ENCODE peak calls at places on chromosomes 16 and 17, in four cellular contexts. Y is uterus, D is neural progenitor cell, Z is astrocyte of the spinal cord. Q is an unnamed sample.

GRCh38 chr17:36935681-36936454 is 1.4 kb upstream of the LHX1 start:
- DNase-seq in Y (no peak), D (peak), Z (no peak), Q (no peak)

GRCh38 chr16:3282103-3282746 is 1.1 kb upstream of the ZNF263 start:
- DNase-seq in Y (no peak), Z (no peak), D (peak), Q (no peak)

GRCh38 chr17:1090454-1091189 is 89.2 kb downstream of the ABR start:
- DNase-seq in D (no peak), Y (no peak), Z (no peak), Q (no peak)

GRCh38 chr17:53837131-53837530 is 14.4 kb downstream of the KIF2B start:
- DNase-seq in Y (no peak), D (no peak), Z (peak), Q (no peak)

GRCh38 chr16:2420035-2420434 is 9.2 kb upstream of the CCNF start:
- DNase-seq in Y (no peak), Z (no peak), D (no peak), Q (no peak)

GRCh38 chr17:75344664-75345063 is 55.4 kb upstream of the SLC25A19 start:
- DNase-seq in Y (no peak), Z (no peak), D (peak), Q (no peak)

GRCh38 chr16:8855051-8855786 is 13.6 kb downstream of the CARHSP1 start:
- DNase-seq in Y (no peak), Z (no peak), D (no peak), Q (no peak)

GRCh38 chr17:51585514-51586104 is 325.3 kb downstream of the UTP18 start:
- DNase-seq in Z (no peak), D (peak), Y (no peak), Q (peak)

GRCh38 chr17:79075861-79076406 is 1.3 kb downstream of the ENGASE start:
- DNase-seq in Y (no peak), Z (no peak), D (no peak), Q (no peak)

GRCh38 chr16:9821970-9822369 is 360.3 kb downstream of the GRIN2A start:
- DNase-seq in Y (no peak), D (peak), Z (no peak), Q (no peak)

GRCh38 chr16:11112723-11113348 is 143.2 kb downstream of the SOCS1 start:
- DNase-seq in Y (no peak), D (no peak), Z (no peak), Q (no peak)

GRCh38 chr16:71540-72341 is 690 bp downstream of the RHBDF1 start:
- DNase-seq in Z (peak), Y (peak), D (peak), Q (peak)

GRCh38 chr16:12553191-12553590 is 250.5 kb downstream of the CPPED1 start:
- DNase-seq in Z (no peak), D (no peak), Y (no peak), Q (no peak)

GRCh38 chr16:68146583-68146982 is 61.4 kb downstream of the NFATC3 start:
- DNase-seq in Y (no peak), Z (peak), D (no peak), Q (no peak)

GRCh38 chr16:4346205-4346781 is 4.8 kb downstream of the PAM16 start:
- DNase-seq in D (no peak), Z (no peak), Y (no peak), Q (no peak)

GRCh38 chr16:58651965-58652348 is 22.3 kb upstream of the CNOT1 start:
- DNase-seq in Z (peak), Y (no peak), D (no peak), Q (no peak)

GRCh38 chr17:59202320-59202719 is 7.5 kb upstream of the SMG8 start:
- DNase-seq in D (no peak), Y (no peak), Z (no peak), Q (no peak)

GRCh38 chr16:81466351-81466960 is 21.8 kb downstream of the CMIP start:
- DNase-seq in Y (no peak), Z (no peak), D (peak), Q (no peak)

GRCh38 chr16:89759742-89760366 is 38.5 kb downstream of the ZNF276 start:
- DNase-seq in Y (no peak), D (no peak), Z (no peak), Q (no peak)

GRCh38 chr17:52824542-52824941 is 666.0 kb upstream of the CA10 start:
- DNase-seq in Z (no peak), Y (no peak), D (no peak), Q (no peak)

GRCh38 chr17:40350410-40351184 is 13.9 kb downstream of the GJD3 start:
- DNase-seq in Y (no peak), Z (no peak), D (peak), Q (no peak)

GRCh38 chr17:68771867-68772515 is 170.8 kb upstream of the FAM20A start:
- DNase-seq in Z (peak), Y (peak), D (peak), Q (peak)

GRCh38 chr17:36858119-36859002 is 78.9 kb upstream of the LHX1 start:
- DNase-seq in D (no peak), Y (no peak), Z (no peak), Q (no peak)

GRCh38 chr16:56675685-56676210 is 6.1 kb downstream of the MT1H start:
- DNase-seq in Z (no peak), D (no peak), Y (no peak), Q (no peak)

GRCh38 chr17:77425791-77426641 is 285.2 kb downstream of the SEC14L1 start:
- DNase-seq in Z (peak), Y (peak), D (peak), Q (no peak)

GRCh38 chr17:78174870-78175642 is 6.7 kb downstream of the SYNGR2 start:
- DNase-seq in Y (no peak), Z (no peak), D (peak), Q (no peak)

GRCh38 chr17:48335858-48336500 is 94.0 kb downstream of the SKAP1 start:
- DNase-seq in D (peak), Z (peak), Y (no peak), Q (no peak)

GRCh38 chr16:49876716-49877129 is 20.8 kb upstream of the ZNF423 start:
- DNase-seq in Z (peak), Y (peak), D (peak), Q (peak)

GRCh38 chr17:73293031-73293430 is 18.8 kb downstream of the CDC42EP4 start:
- DNase-seq in Z (no peak), D (no peak), Y (no peak), Q (no peak)

GRCh38 chr16:27400751-27401620 is 988 bp upstream of the IL21R start:
- DNase-seq in D (no peak), Z (peak), Y (no peak), Q (no peak)

GRCh38 chr17:55005520-55005919 is 37.0 kb downstream of the STXBP4 start:
- DNase-seq in D (peak), Y (no peak), Z (peak), Q (no peak)
- TF ChIP-seq CTCF in D (peak), Y (no peak), Z (peak), Q (no peak)

GRCh38 chr17:57084802-57085447 is at the start of gene AKAP1:
- DNase-seq in Z (peak), Y (peak), D (peak), Q (peak)
- TF ChIP-seq CTCF in Z (no peak), Y (peak), D (peak), Q (peak)

GRCh38 chr16:88705746-88706287 is 391 bp downstream of the RNF166 start:
- DNase-seq in Z (no peak), D (peak), Y (no peak), Q (no peak)

GRCh38 chr16:88703486-88704309 is 2.5 kb downstream of the RNF166 start:
- DNase-seq in Z (no peak), D (no peak), Y (no peak), Q (no peak)

GRCh38 chr16:88706965-88707871 is 915 bp downstream of the CTU2 start:
- DNase-seq in D (no peak), Y (no peak), Z (no peak), Q (no peak)

GRCh38 chr16:88705076-88705684 is 1.0 kb downstream of the RNF166 start:
- DNase-seq in Y (no peak), D (no peak), Z (no peak), Q (no peak)

DNA sequence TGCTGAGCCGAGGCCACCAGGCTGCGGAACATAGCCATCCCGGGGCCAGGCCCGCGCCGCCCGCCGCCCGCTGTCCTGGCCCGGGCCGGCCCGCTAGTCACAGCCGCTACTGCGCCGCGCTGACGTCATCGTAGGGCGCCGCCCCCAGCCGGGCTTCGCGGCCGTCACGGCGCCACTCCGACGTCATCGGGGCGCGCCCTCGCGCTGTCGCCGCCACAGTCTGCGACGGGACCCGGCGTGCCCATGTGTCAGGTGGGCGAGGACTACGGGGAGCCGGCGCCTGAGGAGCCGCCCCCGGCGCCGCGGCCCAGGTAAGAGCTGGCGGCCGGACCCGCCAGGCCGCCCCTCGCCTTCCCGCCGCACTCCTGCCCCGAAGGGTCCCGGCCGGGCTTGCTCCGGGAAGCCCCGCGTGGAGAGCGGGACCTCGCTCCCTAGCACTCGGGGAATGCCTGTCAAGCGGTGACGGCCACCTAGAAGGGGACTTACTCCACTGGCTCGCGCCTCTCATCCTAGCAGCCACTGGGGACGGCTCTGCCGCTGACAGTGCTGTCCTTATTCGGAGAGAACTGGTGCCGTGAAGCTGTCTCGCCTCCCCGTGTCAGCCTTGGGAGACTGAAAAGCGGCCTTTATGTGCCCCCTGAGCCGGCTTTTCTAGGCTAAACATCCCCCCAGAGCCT is at the start of the genes CTU2 and RNF166:
- DNase-seq in Z (peak), Y (peak), D (peak), Q (peak)
- TF ChIP-seq CTCF in Z (no peak), Y (no peak), D (no peak), Q (peak)

GRCh38 chr17:4789951-4790704 is 1.4 kb downstream of the GLTPD2 start:
- DNase-seq in D (peak), Z (peak), Y (peak), Q (peak)
- TF ChIP-seq CTCF in D (peak), Z (peak), Y (peak), Q (peak)

GRCh38 chr17:17401271-17401781 is 75.5 kb upstream of the MED9 start:
- DNase-seq in Y (no peak), D (peak), Z (no peak), Q (peak)
- TF ChIP-seq CTCF in Y (no peak), D (peak), Z (no peak), Q (peak)

GRCh38 chr17:9468937-9469336 is 106.7 kb downstream of the STX8 start:
- DNase-seq in Y (no peak), D (no peak), Z (no peak), Q (no peak)

GRCh38 chr17:9465216-9465921 is 110.3 kb downstream of the STX8 start:
- DNase-seq in D (no peak), Z (peak), Y (no peak), Q (no peak)

GRCh38 chr17:9470171-9470570 is 105.4 kb downstream of the STX8 start:
- DNase-seq in Y (no peak), D (no peak), Z (peak), Q (no peak)

GRCh38 chr17:9468532-9468931 is 107.1 kb downstream of the STX8 start:
- DNase-seq in Y (no peak), D (no peak), Z (no peak), Q (peak)

DNA sequence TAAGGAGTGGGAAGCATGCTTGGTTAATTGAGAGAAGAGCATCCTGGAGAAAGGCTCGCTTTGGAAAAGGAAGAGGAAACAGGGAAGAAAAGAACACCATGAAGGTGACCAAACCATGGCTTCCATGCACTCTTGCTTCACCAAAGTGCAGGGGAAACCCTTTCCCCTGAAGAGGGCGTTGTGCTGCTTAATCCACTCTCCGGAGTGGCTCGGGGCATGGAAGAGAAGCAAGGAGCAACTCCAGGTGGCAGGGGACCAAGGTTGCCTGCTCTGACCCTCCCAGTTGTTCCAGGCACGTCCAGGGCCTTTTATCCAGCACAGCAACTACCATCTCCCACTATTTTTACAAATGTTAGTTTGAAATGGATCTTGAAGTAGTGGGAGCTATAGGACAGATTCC is 108.1 kb downstream of the STX8 start:
- DNase-seq in Z (no peak), D (peak), Y (no peak), Q (peak)
- TF ChIP-seq CTCF in Z (no peak), D (peak), Y (no peak), Q (no peak)

DNA sequence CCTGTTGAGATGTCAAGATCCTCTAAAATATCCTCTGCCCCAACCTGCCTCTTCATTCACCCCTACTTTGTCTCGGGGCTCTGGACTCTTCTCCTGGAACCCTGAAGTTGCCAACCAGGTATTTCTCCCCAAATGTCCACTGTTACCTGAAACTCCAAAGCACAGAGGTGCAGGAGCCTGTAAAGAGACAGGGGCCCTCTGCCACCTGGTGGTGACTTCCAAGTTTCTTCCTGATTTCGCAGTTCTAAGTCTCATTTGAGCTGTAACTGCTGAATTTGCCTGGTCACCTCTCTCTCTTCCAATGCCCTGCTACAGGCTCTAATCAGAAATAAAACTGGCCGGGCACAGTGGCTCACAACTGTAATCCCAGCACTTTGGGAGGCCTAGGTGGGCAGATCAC is 77.1 kb upstream of the RCVRN start:
- DNase-seq in D (peak), Y (no peak), Z (no peak), Q (no peak)
- TF ChIP-seq CTCF in D (peak), Y (peak), Z (no peak), Q (peak)

Q was measured in testis.